ENCODE peak calls at places on chromosomes 7 and 10, in six cellular contexts. X is WTC11, Z is SK-N-SH, C is K562, O is HepG2, N is A549. Y is an unnamed sample.

GRCh38 chr10:120983721-120984120 is 132.6 kb downstream of the WDR11 start:
- DNase-seq in X (no peak), Z (no peak), C (no peak), O (no peak), N (no peak), Y (no peak)

GRCh38 chr7:55101359-55101758 is 82.5 kb downstream of the EGFR start:
- DNase-seq in X (no peak), Z (no peak), C (no peak), O (no peak), N (no peak), Y (no peak)

GRCh38 chr10:34522542-34522941 is 292.6 kb downstream of the PARD3 start:
- DNase-seq in X (no peak), Z (peak; percentile 22), C (peak; percentile 31), O (no peak), N (peak; percentile 36), Y (peak; percentile 25)

GRCh38 chr10:23886355-23886754 is 322.6 kb upstream of the KIAA1217 start:
- DNase-seq in X (peak; percentile 22), Z (no peak), C (no peak), O (peak; percentile 5), N (no peak), Y (no peak)

GRCh38 chr10:70925377-70926214 is 37.2 kb upstream of the PCBD1 start:
- DNase-seq in X (peak; percentile 77), Z (peak; percentile 92), C (peak; percentile 71), O (no peak), N (peak; percentile 49), Y (peak; percentile 47)

GRCh38 chr7:150946826-150947750 is 31.0 kb downstream of the KCNH2 start:
- DNase-seq in X (no peak), Z (peak; percentile 66), C (no peak), O (no peak), N (no peak), Y (peak; percentile 11)

GRCh38 chr10:114632869-114633715 is 25.0 kb downstream of the ABLIM1 start:
- DNase-seq in X (no peak), Z (peak; percentile 23), C (peak; percentile 33), O (peak; percentile 43), N (peak; percentile 80), Y (no peak)

GRCh38 chr7:30817060-30817770 is 46.0 kb downstream of the MINDY4 start:
- DNase-seq in X (no peak), Z (no peak), C (no peak), O (no peak), N (no peak), Y (no peak)

GRCh38 chr7:95491634-95492314 is 6.0 kb downstream of the ASB4 start:
- DNase-seq in X (no peak), Z (no peak), C (peak; percentile 9), O (peak; percentile 58), N (no peak), Y (no peak)

DNA sequence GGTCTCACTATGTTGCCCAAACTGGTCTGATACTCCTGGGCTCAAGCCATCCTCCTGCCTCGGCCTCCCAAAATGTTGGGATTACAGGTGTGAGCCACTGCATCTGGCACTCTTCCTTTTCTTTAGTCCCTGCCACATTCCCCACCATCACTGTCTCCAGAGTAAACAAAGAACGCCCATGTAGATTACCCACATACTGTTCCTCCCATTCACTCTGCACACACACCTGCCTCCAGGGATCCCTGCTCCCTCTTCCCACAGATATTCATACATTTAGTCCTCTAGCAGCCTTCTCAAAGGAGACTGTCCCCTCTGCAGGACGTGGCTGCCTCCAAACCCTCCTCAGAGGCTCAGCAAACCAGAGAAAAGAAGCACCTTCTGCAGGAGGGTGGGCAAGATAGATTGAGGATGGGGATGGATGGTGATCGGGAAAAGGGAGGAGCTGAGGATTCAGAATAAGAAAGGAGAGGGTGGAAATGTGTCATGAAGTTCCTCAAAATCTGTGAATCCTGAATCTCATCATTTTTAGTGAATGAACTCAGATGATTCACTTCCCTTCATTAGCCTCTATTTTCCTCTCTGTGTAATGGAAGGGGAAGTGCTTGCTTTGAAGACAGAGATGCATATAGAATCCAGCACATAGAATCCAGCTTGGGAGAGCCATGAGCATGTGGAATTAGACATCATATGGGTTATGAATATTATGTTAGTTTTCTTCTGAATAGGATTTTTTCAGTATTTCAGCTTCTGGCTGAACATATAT is 5.5 kb upstream of the PLAU start:
- DNase-seq in X (no peak), Z (no peak), C (no peak), O (no peak), N (no peak), Y (peak; percentile 40)
- TF ChIP-seq MAX in X (no peak), Z (no peak), C (no peak), O (no peak), N (no peak), Y (no peak)

DNA sequence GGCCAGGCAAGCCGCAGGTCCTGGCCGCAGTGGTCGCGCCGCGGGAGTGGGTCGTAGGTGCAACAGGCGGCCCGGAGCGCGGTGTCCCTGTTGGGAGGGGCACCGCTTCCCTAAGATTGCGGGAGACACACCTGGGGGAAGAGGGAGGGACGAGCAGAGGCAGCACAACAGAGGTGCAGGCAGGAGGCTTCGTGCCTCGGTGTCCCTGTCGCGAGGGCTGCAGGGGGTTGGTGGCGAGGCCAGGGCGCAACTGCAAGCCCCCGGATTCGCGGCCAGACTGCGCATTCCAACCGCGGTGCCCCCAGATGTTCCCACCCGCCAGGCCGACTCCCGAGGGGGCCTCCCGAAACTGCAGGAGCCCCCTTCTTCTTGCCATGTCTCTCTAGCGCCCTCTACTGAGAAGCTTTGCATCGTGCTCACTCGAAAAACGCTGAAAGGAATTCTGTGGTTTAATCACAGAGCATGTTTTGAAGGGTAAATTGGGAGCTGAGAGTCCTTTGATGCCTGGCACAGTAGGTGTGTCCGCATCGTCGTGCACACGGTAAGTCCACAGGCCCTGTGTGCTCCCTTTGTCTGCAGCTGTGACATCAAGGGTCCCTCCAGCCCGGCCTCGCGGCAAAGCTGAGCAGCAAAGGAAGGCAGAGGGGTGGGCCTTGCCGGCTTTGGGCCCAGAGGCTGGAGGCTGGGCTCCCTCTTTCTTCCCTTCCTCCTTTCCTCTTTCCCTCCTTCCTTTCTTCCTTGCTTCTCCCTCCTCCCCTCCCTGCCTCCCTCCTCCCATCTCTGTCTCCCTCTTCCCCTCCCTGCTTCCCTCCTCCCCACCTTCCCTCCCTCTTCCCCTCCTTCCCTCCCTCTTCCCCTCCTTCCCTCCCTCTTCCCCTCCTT is 6.2 kb upstream of the MBL2 start:
- DNase-seq in X (peak; percentile 75), Z (peak; percentile 30), C (peak; percentile 34), O (peak; percentile 41), N (no peak), Y (peak; percentile 57)
- TF ChIP-seq MAX in X (no peak), Z (no peak), C (no peak), O (no peak), N (no peak), Y (no peak)

DNA sequence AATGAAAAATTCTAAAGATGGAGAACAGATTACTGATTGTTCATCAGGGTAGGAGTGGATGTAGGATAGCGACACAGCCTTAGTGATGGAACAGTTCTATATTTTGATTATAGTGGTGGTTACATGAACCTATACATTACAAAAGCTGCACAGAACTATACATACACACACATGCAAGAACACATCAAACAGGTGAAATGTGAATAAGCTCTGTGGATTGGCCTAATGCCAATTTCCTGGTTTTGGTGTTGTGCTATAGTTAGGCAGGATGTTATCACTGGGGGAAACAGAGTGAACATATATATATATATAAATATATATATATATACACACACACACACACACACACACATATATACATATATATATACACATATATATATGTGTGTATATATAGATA is 76.4 kb upstream of the PIK3CG start:
- DNase-seq in X (no peak), Z (no peak), C (no peak), O (no peak), N (no peak), Y (no peak)
- TF ChIP-seq MAX in X (no peak), Z (no peak), C (no peak), O (no peak), N (no peak), Y (no peak)

GRCh38 chr10:49745756-49746155 is 16.4 kb downstream of the OGDHL start:
- DNase-seq in X (no peak), Z (no peak), C (no peak), O (no peak), N (no peak), Y (no peak)
- TF ChIP-seq MAX in X (no peak), Z (no peak), C (no peak), O (no peak), N (no peak), Y (no peak)

GRCh38 chr7:113812881-113813280 is 105.9 kb downstream of the PPP1R3A start:
- DNase-seq in X (no peak), Z (no peak), C (no peak), O (no peak), N (no peak), Y (no peak)
- TF ChIP-seq MAX in X (no peak), Z (no peak), C (no peak), O (no peak), N (no peak), Y (no peak)

DNA sequence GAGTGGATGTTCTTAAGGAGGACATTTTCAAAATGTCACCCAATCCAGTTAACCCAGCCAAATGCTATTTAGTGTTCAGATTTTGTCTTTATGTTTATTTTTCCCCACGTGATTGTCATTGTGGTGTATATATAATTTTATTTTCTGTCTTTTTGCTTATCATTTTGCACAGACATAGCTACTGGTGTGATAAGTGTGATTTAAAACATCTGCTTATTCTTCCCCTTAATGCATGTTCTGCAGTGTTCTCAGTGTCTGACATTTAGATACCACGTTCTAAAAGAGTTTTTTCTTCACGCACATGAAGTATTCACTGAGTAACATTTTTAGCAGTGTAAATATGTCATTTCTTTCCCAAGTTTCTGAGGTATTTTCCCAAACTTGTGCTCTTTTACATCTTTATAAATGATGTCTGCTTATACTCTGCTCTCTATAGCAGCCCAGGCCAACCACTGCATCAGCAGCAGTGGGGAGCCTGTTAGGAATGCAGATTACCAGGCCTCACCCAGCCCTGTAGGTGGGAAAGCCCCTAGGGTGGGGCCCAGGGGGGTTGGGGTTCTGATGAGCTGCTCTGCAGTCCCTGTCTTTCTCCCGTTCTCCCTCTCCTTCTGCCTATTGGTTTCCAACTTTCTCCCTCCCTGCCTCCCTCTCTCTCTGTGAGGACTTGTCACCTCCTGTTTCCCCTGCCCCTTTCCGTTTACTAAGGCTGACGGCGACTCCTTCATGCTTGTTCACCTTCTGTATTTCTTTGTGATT is 20.8 kb downstream of the ADCY1 start:
- DNase-seq in X (no peak), Z (no peak), C (no peak), O (no peak), N (no peak), Y (no peak)
- TF ChIP-seq MAX in X (no peak), Z (no peak), C (no peak), O (no peak), N (no peak), Y (no peak)

DNA sequence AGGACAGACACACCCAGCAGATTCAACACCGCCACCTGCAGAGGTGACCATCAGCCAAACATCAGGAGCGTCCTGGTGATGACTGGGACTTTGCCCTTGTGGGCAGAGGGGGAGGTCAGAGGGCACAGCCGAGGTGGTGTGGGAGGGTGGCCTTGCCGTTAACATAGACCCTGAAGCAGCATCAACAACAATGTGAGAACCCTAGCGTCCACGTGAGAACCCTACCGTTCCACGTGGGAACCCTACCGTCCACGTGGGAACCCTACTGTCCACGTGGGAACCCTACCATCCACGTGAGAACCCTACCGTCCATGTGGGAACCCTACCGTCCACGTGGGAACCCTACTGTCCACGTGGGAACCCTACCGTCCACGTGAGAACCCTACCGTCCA is 88.8 kb upstream of the PPP2R2D start:
- DNase-seq in X (no peak), Z (no peak), C (no peak), O (no peak), N (no peak), Y (no peak)
- TF ChIP-seq MAX in X (no peak), Z (no peak), C (no peak), O (no peak), N (no peak), Y (no peak)

DNA sequence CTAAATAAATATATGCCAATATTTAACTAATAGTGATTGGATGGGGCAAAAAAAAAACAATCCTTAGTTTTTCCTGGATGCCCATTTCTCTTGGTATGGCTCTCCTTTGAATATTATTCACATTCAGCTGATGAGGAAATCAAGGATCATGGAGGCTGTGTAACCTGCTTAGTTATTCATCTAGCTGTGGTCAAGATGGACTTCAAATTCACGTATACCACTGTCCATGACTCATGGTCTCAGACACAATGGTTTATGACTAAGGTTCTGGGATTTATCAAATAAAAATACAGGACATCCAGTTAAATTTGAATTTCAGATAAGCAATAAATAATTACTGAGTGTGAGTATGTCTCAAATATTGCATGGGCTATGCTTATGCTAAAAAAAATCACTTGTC is 191.5 kb upstream of the CELF2 start:
- DNase-seq in X (no peak), Z (no peak), C (no peak), O (no peak), N (no peak), Y (no peak)
- TF ChIP-seq MAX in X (no peak), Z (no peak), C (no peak), O (no peak), N (no peak), Y (no peak)